ENCODE peak calls at places on chromosome 1, in eight cellular contexts. Y, O, K, J, I, G, H and C are unnamed samples.

GRCh38 chr1:9822897-9823692 is 670 bp downstream of the CLSTN1 start:
- DNase-seq in Y (peak), O (no peak), K (peak), J (no peak), I (no peak), G (no peak), H (peak), C (peak)

GRCh38 chr1:205350626-205351235 is 6.0 kb downstream of the KLHDC8A start:
- DNase-seq in Y (no peak), O (no peak), K (no peak), J (no peak), I (no peak), G (no peak), H (no peak), C (no peak)

GRCh38 chr1:186974774-186975181 is 146.0 kb downstream of the PLA2G4A start:
- DNase-seq in Y (peak), O (no peak), K (no peak), J (peak), I (no peak), G (peak), H (no peak), C (peak)

GRCh38 chr1:191519519-191519918 is 638.7 kb upstream of the RGS18 start:
- DNase-seq in Y (no peak), O (no peak), K (no peak), J (no peak), I (no peak), G (no peak), H (no peak), C (no peak)

GRCh38 chr1:8070381-8070811 is 44.3 kb upstream of the ERRFI1 start:
- DNase-seq in Y (no peak), O (no peak), K (no peak), J (no peak), I (peak), G (no peak), H (no peak), C (peak)

GRCh38 chr1:158203693-158204457 is 23.2 kb downstream of the CD1D start:
- DNase-seq in Y (peak), O (peak), K (no peak), J (peak), I (no peak), G (peak), H (no peak), C (peak)

GRCh38 chr1:15323351-15323988 is 76.4 kb downstream of the FHAD1 start:
- DNase-seq in Y (peak), O (peak), K (peak), J (peak), I (peak), G (peak), H (peak), C (peak)

GRCh38 chr1:21704055-21704660 is 35.0 kb upstream of the RAP1GAP start:
- DNase-seq in Y (no peak), O (no peak), K (no peak), J (no peak), I (no peak), G (peak), H (no peak), C (no peak)

GRCh38 chr1:227353186-227353585 is 34.9 kb upstream of the CDC42BPA start:
- DNase-seq in Y (no peak), O (no peak), K (no peak), J (no peak), I (no peak), G (no peak), H (no peak), C (no peak)

GRCh38 chr1:14949270-14949835 is 204.2 kb upstream of the TMEM51 start:
- DNase-seq in Y (no peak), O (no peak), K (no peak), J (no peak), I (no peak), G (no peak), H (no peak), C (no peak)

GRCh38 chr1:12546771-12547585 is 71.0 kb downstream of the DHRS3 start:
- DNase-seq in Y (peak), O (no peak), K (no peak), J (no peak), I (no peak), G (no peak), H (no peak), C (no peak)

GRCh38 chr1:99851850-99852454 is 1.8 kb downstream of the AGL start:
- DNase-seq in Y (no peak), O (no peak), K (no peak), J (no peak), I (no peak), G (no peak), H (no peak), C (no peak)

GRCh38 chr1:64856564-64856963 is 109.8 kb downstream of the JAK1 start:
- DNase-seq in Y (peak), O (no peak), K (no peak), J (no peak), I (no peak), G (no peak), H (peak), C (peak)

GRCh38 chr1:245685111-245685810 is 530.5 kb downstream of the KIF26B start:
- DNase-seq in Y (no peak), O (no peak), K (no peak), J (no peak), I (no peak), G (no peak), H (no peak), C (no peak)

GRCh38 chr1:90391116-90391515 is 326.0 kb downstream of the BARHL2 start:
- DNase-seq in Y (peak), O (no peak), K (no peak), J (no peak), I (no peak), G (peak), H (no peak), C (peak)

GRCh38 chr1:11790880-11791715 is 14.7 kb downstream of the MTHFR start:
- DNase-seq in Y (peak), O (no peak), K (no peak), J (peak), I (no peak), G (no peak), H (no peak), C (peak)

GRCh38 chr1:154448271-154448905 is 43.2 kb downstream of the IL6R start:
- DNase-seq in Y (no peak), O (no peak), K (no peak), J (no peak), I (no peak), G (no peak), H (no peak), C (no peak)

GRCh38 chr1:14943516-14943851 is 210.1 kb upstream of the TMEM51 start:
- DNase-seq in Y (no peak), O (no peak), K (no peak), J (no peak), I (no peak), G (no peak), H (no peak), C (no peak)

GRCh38 chr1:199161319-199161680 is 522.5 kb downstream of the PTPRC start:
- DNase-seq in Y (no peak), O (no peak), K (no peak), J (no peak), I (no peak), G (peak), H (no peak), C (no peak)

GRCh38 chr1:59707216-59707615 is 107.5 kb upstream of the HOOK1 start:
- DNase-seq in Y (peak), O (no peak), K (no peak), J (peak), I (no peak), G (peak), H (no peak), C (peak)

GRCh38 chr1:207962716-207963428 is 51.9 kb upstream of the CD34 start:
- DNase-seq in Y (peak), O (no peak), K (peak), J (no peak), I (no peak), G (no peak), H (no peak), C (peak)